ENCODE peak calls at places on chromosomes 6 and 20, in eight cellular contexts. V is ovary, S is A549, C is HCT116, W is GM12891, F is transverse colon, O is K562, Q is H1. J is an unnamed sample.

GRCh38 chr6:53161481-53162009 is 12.9 kb upstream of the GCM1 start:
- DNase-seq in O (no peak), C (no peak), F (no peak), Q (no peak), S (no peak), V (no peak), W (no peak), J (no peak)

GRCh38 chr6:63347599-63347998 is 27.8 kb upstream of the LGSN start:
- DNase-seq in Q (no peak), V (no peak), W (no peak), S (peak), F (no peak), O (no peak), C (peak), J (no peak)

GRCh38 chr20:10653593-10654288 is 20.1 kb downstream of the JAG1 start:
- DNase-seq in O (no peak), F (peak), C (no peak), V (no peak), S (no peak), Q (no peak), W (no peak), J (no peak)

GRCh38 chr20:38315290-38315966 is 11.5 kb downstream of the BPI start:
- DNase-seq in W (no peak), S (no peak), F (no peak), V (peak), C (no peak), O (no peak), Q (no peak), J (no peak)

GRCh38 chr6:1901556-1901955 is 291.8 kb downstream of the FOXC1 start:
- DNase-seq in Q (no peak), S (no peak), V (no peak), F (no peak), C (no peak), W (no peak), O (no peak), J (no peak)

GRCh38 chr20:61253640-61254511 is 1.8 kb downstream of the CDH4 start:
- DNase-seq in V (no peak), W (no peak), F (no peak), S (peak), C (no peak), Q (no peak), O (no peak), J (no peak)

GRCh38 chr6:110720066-110720465 is 95.2 kb downstream of the CDK19 start:
- DNase-seq in F (no peak), S (no peak), Q (no peak), C (no peak), V (no peak), O (no peak), W (no peak), J (no peak)

GRCh38 chr6:25173951-25174474 is 105.2 kb upstream of the CARMIL1 start:
- DNase-seq in W (no peak), S (peak), O (no peak), Q (no peak), F (no peak), V (no peak), C (peak), J (no peak)

GRCh38 chr6:125220712-125221111 is 67.1 kb downstream of the TPD52L1 start:
- DNase-seq in F (peak), S (no peak), Q (no peak), O (no peak), V (peak), C (no peak), W (no peak), J (no peak)

GRCh38 chr6:109454483-109455160 is 950 bp downstream of the MICAL1 start:
- DNase-seq in S (no peak), W (peak), C (no peak), Q (no peak), F (peak), O (no peak), V (no peak), J (peak)

GRCh38 chr6:109456710-109457595 is 1.4 kb upstream of the MICAL1 start:
- DNase-seq in V (no peak), Q (no peak), S (no peak), W (no peak), C (no peak), F (peak), O (no peak), J (no peak)

GRCh38 chr6:109456283-109456583 is 661 bp upstream of the MICAL1 start:
- DNase-seq in O (no peak), C (no peak), W (no peak), F (no peak), S (no peak), V (no peak), Q (no peak), J (no peak)

GRCh38 chr6:109455161-109455501 is 441 bp downstream of the MICAL1 start:
- DNase-seq in W (no peak), O (no peak), V (no peak), Q (no peak), F (peak), S (no peak), C (no peak), J (peak)

DNA sequence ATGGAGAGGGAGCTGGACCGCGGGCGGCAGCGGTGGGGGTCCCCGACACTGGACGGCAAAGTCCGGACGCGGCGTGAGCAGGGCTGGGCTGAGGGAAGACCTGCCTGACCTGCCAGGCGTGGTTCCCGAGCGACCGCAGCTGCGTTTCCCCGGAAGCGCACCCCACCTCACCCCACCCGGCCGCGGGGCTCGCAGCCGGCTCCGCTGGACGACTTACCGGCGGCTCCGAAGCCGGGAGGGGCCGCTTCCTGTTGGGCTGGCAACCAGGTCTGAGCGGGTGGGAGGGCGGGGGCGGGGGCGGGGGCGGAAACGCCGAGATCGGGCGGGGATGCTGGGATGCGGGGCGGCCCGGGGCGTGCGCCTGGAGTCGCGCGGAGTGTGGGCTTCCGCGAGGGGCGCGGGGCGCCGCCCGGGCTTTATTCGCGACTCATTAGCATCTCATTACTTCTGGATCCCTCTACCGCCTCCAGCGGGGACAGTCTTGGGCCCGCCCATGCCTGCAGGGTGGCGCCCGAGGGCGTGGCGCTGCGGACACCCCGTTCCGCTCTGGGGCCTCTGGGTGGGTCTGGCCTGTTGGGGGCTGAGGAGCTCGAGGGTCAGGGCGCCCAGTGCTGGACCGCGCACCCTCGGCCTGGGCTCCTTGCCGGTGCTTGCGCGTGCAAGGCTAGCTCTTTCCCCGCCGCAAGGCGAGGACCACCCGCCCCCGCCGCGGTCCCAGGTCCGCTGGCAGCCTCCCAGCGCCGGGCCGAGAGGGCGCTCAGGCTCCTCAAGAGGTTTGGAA is at the start of gene MICAL1:
- DNase-seq in O (peak), C (no peak), S (peak), W (peak), Q (no peak), V (peak), F (peak), J (peak)
- TF ChIP-seq POLR2A in O (peak), C (no peak), S (peak), W (peak), Q (no peak), V (no peak), F (peak), J (peak)

GRCh38 chr6:97240222-97240621 is 42.8 kb downstream of the MMS22L start:
- DNase-seq in V (no peak), Q (no peak), C (no peak), F (no peak), O (no peak), S (peak), W (no peak), J (no peak)
- TF ChIP-seq POLR2A in V (no peak), Q (no peak), C (no peak), F (no peak), O (no peak), S (no peak), W (no peak), J (no peak)

DNA sequence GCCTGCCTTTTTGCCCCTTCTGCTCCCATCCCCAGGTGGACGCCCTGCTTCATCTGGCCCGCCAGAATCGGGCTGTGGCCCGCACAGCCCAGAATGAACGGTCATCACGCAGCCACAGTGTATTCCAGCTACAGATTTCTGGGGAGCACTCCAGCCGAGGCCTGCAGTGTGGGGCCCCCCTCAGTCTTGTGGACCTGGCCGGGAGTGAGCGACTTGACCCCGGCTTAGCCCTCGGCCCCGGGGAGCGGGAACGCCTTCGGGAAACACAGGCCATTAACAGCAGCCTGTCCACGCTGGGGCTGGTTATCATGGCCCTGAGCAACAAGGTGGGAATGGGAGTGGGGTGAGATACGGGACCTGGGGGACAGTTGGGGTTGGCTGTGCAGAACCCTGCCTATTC is 4.7 kb upstream of the PHF1 start:
- DNase-seq in Q (no peak), V (no peak), S (no peak), W (no peak), C (no peak), O (no peak), F (no peak), J (no peak)
- TF ChIP-seq POLR2A in Q (no peak), V (no peak), S (no peak), W (no peak), C (no peak), O (no peak), F (no peak), J (no peak)

GRCh38 chr6:117303323-117303722 is 38.0 kb downstream of the VGLL2 start:
- DNase-seq in V (no peak), W (no peak), O (no peak), F (no peak), C (no peak), S (no peak), Q (no peak), J (no peak)
- TF ChIP-seq POLR2A in V (no peak), W (no peak), O (no peak), F (no peak), C (no peak), S (no peak), Q (no peak), J (no peak)

DNA sequence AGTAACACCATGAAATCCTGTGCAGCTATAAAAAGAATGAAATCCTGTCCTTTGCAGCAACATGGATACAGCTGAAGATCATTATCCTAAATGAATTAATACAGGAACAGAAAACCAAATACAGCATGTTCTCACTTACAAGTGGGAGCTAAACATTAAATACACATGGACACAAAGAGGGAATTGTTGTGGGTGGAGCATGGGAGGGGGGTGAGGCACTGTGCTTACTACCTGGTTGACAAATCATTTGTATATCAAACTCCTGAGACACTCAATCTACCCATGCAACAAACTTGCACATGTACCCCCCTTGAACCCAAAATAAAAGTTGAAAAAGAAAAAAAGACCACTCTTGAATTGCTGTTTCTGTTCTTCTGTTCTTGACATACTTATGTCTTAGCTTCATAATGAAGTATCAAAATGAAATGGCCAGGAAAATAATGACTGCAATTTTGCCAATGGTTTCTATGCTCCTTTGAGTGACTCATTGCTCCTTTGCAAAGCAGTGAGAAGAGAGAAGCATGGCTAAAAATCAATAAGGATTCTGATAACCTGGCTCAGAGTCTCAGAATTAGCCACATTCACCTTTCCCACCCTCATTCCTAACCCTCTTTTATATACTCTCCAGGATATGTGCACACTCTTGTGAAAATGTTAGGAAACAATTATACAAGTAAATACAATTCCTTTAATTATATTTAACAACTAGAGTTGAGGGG is 71.0 kb downstream of the CYP39A1 start:
- DNase-seq in W (no peak), V (no peak), Q (no peak), C (no peak), F (no peak), O (no peak), S (no peak), J (no peak)
- TF ChIP-seq POLR2A in W (no peak), V (no peak), Q (no peak), C (no peak), F (no peak), O (no peak), S (no peak), J (no peak)

GRCh38 chr20:63525185-63525584 is 4.6 kb downstream of the PPDPF start:
- DNase-seq in V (no peak), Q (no peak), C (no peak), F (no peak), W (no peak), O (no peak), S (no peak), J (no peak)

GRCh38 chr20:63520939-63521601 is 505 bp downstream of the PPDPF start:
- DNase-seq in F (peak), S (peak), O (peak), Q (no peak), C (no peak), W (no peak), V (peak), J (peak)

GRCh38 chr20:63521602-63522001 is 1.0 kb downstream of the PPDPF start:
- DNase-seq in S (no peak), F (no peak), C (no peak), O (peak), W (no peak), Q (no peak), V (no peak), J (peak)

GRCh38 chr20:63522091-63522868 is 1.7 kb downstream of the PPDPF start:
- DNase-seq in F (no peak), O (no peak), C (no peak), Q (no peak), W (no peak), S (no peak), V (no peak), J (peak)

DNA sequence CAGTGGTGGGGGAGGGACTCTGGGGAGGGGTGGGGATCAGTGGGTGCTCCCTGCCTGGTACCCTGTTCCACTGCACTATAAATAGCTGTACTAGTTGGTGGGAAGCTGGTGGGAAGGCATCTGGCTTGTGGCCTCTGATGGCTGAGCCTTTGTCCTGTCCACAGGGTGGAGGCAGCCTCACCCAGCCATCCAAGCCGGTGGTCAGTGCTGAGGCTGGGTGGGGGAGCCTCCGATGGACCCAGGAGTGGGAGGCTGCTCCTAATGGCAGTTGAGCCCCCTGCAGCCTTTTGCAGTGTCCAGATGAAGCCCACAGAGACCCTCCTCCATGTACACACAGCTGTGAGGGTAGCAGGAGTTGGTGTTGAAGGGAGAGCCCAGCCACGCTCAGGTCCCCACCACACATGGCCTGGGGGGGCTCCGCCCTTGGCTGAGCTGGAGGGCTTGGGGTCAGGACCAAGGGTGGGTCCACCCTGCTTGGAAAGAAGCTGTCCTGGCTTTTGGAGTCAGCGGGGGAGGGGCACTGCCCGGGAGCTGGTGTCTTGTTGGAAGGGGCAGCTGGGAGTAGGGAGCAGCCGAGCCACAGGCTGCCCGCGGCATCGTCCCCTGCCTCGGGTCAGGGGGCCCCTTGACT is 2.5 kb downstream of the PPDPF start:
- DNase-seq in C (no peak), F (no peak), V (no peak), O (no peak), Q (no peak), W (no peak), S (no peak), J (peak)
- TF ChIP-seq POLR2A in C (no peak), F (no peak), V (no peak), O (peak), Q (peak), W (no peak), S (no peak), J (no peak)

GRCh38 chr6:31493875-31494694 is 3.9 kb upstream of the MICB start:
- DNase-seq in F (peak), O (peak), Q (no peak), W (peak), V (peak), C (peak), S (peak), J (peak)
- TF ChIP-seq POLR2A in F (peak), O (peak), Q (no peak), W (no peak), V (no peak), C (no peak), S (no peak), J (no peak)

DNA sequence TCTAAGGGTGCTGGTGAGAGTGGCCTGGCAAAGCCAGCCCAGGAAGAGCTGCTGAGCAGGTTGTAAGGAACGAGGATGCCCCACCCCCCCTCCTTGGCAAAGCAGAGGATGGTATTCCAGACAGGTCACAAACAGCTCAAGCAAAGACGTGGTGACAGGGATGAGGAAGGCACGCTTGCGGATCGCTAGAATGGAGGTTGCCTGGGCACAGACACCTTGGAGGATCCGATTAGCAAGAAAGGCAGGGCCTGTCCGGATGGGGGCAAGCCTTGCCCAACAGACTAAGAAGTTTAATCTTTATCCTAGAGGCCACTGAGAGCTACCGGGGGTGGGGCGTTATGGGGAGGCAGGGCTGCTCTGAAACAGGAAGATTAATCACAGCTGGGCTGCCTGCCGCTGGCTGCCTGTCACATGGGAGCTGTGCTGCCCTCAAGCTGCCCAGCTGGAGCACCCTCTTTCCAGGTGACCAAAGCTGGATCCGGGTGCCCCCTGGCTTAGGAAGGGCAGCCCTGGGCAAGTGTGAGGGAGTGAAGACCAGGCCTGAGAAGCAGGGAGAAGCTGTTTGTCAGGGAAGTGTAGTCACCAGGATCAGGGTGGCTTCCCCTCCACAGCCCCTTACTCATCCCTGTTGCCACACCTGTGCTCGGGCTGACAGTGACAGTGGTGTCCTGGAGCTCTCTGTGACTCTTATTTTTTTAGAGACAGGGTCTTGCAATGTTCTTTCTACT is 9.2 kb upstream of the MAPK13 start:
- DNase-seq in S (no peak), F (peak), O (peak), V (no peak), W (no peak), Q (no peak), C (no peak), J (peak)
- TF ChIP-seq POLR2A in S (no peak), F (no peak), O (no peak), V (no peak), W (no peak), Q (no peak), C (no peak), J (no peak)

GRCh38 chr6:28137458-28138020 is 4.1 kb upstream of the ZKSCAN8 start:
- DNase-seq in V (no peak), W (no peak), S (no peak), F (no peak), C (no peak), Q (no peak), O (no peak), J (no peak)

GRCh38 chr6:28140616-28141015 is 1.1 kb upstream of the ZKSCAN8 start:
- DNase-seq in F (no peak), Q (no peak), V (no peak), W (no peak), O (no peak), C (no peak), S (no peak), J (no peak)

GRCh38 chr6:28142446-28142845 is 763 bp downstream of the ZKSCAN8 start:
- DNase-seq in C (no peak), O (no peak), F (no peak), S (no peak), V (no peak), W (no peak), Q (no peak), J (no peak)

GRCh38 chr6:28139860-28140500 is 1.7 kb upstream of the ZKSCAN8 start:
- DNase-seq in S (no peak), C (no peak), W (no peak), Q (no peak), F (no peak), V (no peak), O (no peak), J (no peak)

GRCh38 chr6:28141500-28142329 is at the start of gene ZKSCAN8:
- DNase-seq in Q (peak), F (peak), V (peak), W (peak), S (peak), O (peak), C (peak), J (peak)
- TF ChIP-seq POLR2A in Q (peak), F (peak), V (peak), W (peak), S (peak), O (peak), C (peak), J (peak)

GRCh38 chr20:45336530-45337366 is 11.5 kb downstream of the SDC4 start:
- DNase-seq in V (no peak), C (no peak), O (no peak), W (no peak), F (peak), S (peak), Q (no peak), J (no peak)
- TF ChIP-seq POLR2A in V (no peak), C (no peak), O (no peak), W (no peak), F (no peak), S (no peak), Q (no peak), J (no peak)